ENCODE peak calls at places on chromosomes 11 and 22, in six cellular contexts. One of them, this sample, is unnamed.

GRCh38 chr11:78426845-78427244 is 9.2 kb upstream of the GAB2 start:
- DNase-seq in NCI-H1417: no peak
- DNase-seq in WTC11: no peak
- DNase-seq in IMR-90: no peak
- DNase-seq in brain pericyte: no peak
- DNase-seq in activated T-cell treated with anti-CD3 and anti-CD28 coated beads for 1 hour: no peak
- DNase-seq in this sample: no peak

GRCh38 chr11:33478111-33478573 is 221.0 kb downstream of the HIPK3 start:
- DNase-seq in NCI-H1417: peak; percentile 79
- DNase-seq in WTC11: no peak
- DNase-seq in IMR-90: no peak
- DNase-seq in activated T-cell treated with anti-CD3 and anti-CD28 coated beads for 1 hour: no peak
- DNase-seq in brain pericyte: no peak
- DNase-seq in this sample: no peak

GRCh38 chr11:101686514-101686913 is 102.7 kb upstream of the TRPC6 start:
- DNase-seq in activated T-cell treated with anti-CD3 and anti-CD28 coated beads for 1 hour: no peak
- DNase-seq in WTC11: no peak
- DNase-seq in brain pericyte: peak; percentile 53
- DNase-seq in IMR-90: peak; percentile 80
- DNase-seq in NCI-H1417: no peak
- DNase-seq in this sample: no peak

GRCh38 chr22:34055525-34056200 is 135.4 kb upstream of the LARGE1 start:
- DNase-seq in activated T-cell treated with anti-CD3 and anti-CD28 coated beads for 1 hour: no peak
- DNase-seq in brain pericyte: no peak
- DNase-seq in WTC11: peak; percentile 70
- DNase-seq in IMR-90: no peak
- DNase-seq in NCI-H1417: no peak
- DNase-seq in this sample: no peak

GRCh38 chr11:35464308-35464707 is 45.0 kb upstream of the SLC1A2 start:
- DNase-seq in NCI-H1417: no peak
- DNase-seq in brain pericyte: no peak
- DNase-seq in IMR-90: no peak
- DNase-seq in WTC11: no peak
- DNase-seq in activated T-cell treated with anti-CD3 and anti-CD28 coated beads for 1 hour: no peak
- DNase-seq in this sample: no peak

GRCh38 chr22:43007519-43008102 is 7.3 kb downstream of the PACSIN2 start:
- DNase-seq in WTC11: no peak
- DNase-seq in brain pericyte: no peak
- DNase-seq in NCI-H1417: no peak
- DNase-seq in activated T-cell treated with anti-CD3 and anti-CD28 coated beads for 1 hour: no peak
- DNase-seq in IMR-90: peak; percentile 75
- DNase-seq in this sample: no peak

GRCh38 chr11:66373261-66373660 is 1.7 kb upstream of the SLC29A2 start:
- DNase-seq in WTC11: no peak
- DNase-seq in IMR-90: no peak
- DNase-seq in NCI-H1417: no peak
- DNase-seq in activated T-cell treated with anti-CD3 and anti-CD28 coated beads for 1 hour: no peak
- DNase-seq in brain pericyte: no peak
- DNase-seq in this sample: no peak

GRCh38 chr22:39144101-39144815 is 8.2 kb downstream of the CBX7 start:
- DNase-seq in brain pericyte: no peak
- DNase-seq in IMR-90: peak; percentile 30
- DNase-seq in NCI-H1417: no peak
- DNase-seq in WTC11: no peak
- DNase-seq in activated T-cell treated with anti-CD3 and anti-CD28 coated beads for 1 hour: peak; percentile 36
- DNase-seq in this sample: no peak

GRCh38 chr11:88016392-88017020 is 158.7 kb downstream of the RAB38 start:
- DNase-seq in IMR-90: peak; percentile 84
- DNase-seq in WTC11: peak; percentile 68
- DNase-seq in activated T-cell treated with anti-CD3 and anti-CD28 coated beads for 1 hour: peak; percentile 15
- DNase-seq in brain pericyte: peak; percentile 53
- DNase-seq in NCI-H1417: peak; percentile 65
- DNase-seq in this sample: peak; percentile 75

GRCh38 chr22:25636323-25636722 is 71.8 kb downstream of the GRK3 start:
- DNase-seq in brain pericyte: no peak
- DNase-seq in NCI-H1417: no peak
- DNase-seq in WTC11: no peak
- DNase-seq in activated T-cell treated with anti-CD3 and anti-CD28 coated beads for 1 hour: no peak
- DNase-seq in IMR-90: no peak
- DNase-seq in this sample: no peak

GRCh38 chr22:49965291-49966040 is 4.9 kb downstream of the PIM3 start:
- DNase-seq in IMR-90: no peak
- DNase-seq in brain pericyte: no peak
- DNase-seq in NCI-H1417: no peak
- DNase-seq in WTC11: peak; percentile 11
- DNase-seq in activated T-cell treated with anti-CD3 and anti-CD28 coated beads for 1 hour: no peak
- DNase-seq in this sample: no peak

GRCh38 chr22:39360674-39361413 is 11.1 kb downstream of the SYNGR1 start:
- DNase-seq in NCI-H1417: no peak
- DNase-seq in WTC11: peak; percentile 52
- DNase-seq in activated T-cell treated with anti-CD3 and anti-CD28 coated beads for 1 hour: no peak
- DNase-seq in brain pericyte: no peak
- DNase-seq in IMR-90: no peak
- DNase-seq in this sample: no peak

GRCh38 chr11:114085965-114086364 is 26.5 kb downstream of the ZBTB16 start:
- DNase-seq in activated T-cell treated with anti-CD3 and anti-CD28 coated beads for 1 hour: no peak
- DNase-seq in brain pericyte: no peak
- DNase-seq in WTC11: no peak
- DNase-seq in IMR-90: no peak
- DNase-seq in NCI-H1417: peak; percentile 6
- DNase-seq in this sample: no peak

GRCh38 chr22:28111501-28111900 is 192.4 kb upstream of the PITPNB start:
- DNase-seq in NCI-H1417: no peak
- DNase-seq in WTC11: no peak
- DNase-seq in activated T-cell treated with anti-CD3 and anti-CD28 coated beads for 1 hour: no peak
- DNase-seq in IMR-90: no peak
- DNase-seq in brain pericyte: no peak
- DNase-seq in this sample: no peak

GRCh38 chr11:3021125-3021524 is 29.0 kb upstream of the NAP1L4 start:
- DNase-seq in NCI-H1417: no peak
- DNase-seq in IMR-90: peak; percentile 16
- DNase-seq in brain pericyte: no peak
- DNase-seq in WTC11: peak; percentile 48
- DNase-seq in activated T-cell treated with anti-CD3 and anti-CD28 coated beads for 1 hour: peak; percentile 22
- DNase-seq in this sample: no peak

GRCh38 chr11:94171693-94172440 is 43.2 kb downstream of the PANX1 start:
- DNase-seq in brain pericyte: no peak
- DNase-seq in WTC11: peak; percentile 75
- DNase-seq in IMR-90: peak; percentile 50
- DNase-seq in activated T-cell treated with anti-CD3 and anti-CD28 coated beads for 1 hour: peak; percentile 17
- DNase-seq in NCI-H1417: no peak
- DNase-seq in this sample: no peak

GRCh38 chr22:35205141-35205775 is 52.0 kb upstream of the HMGXB4 start:
- DNase-seq in IMR-90: no peak
- DNase-seq in NCI-H1417: no peak
- DNase-seq in activated T-cell treated with anti-CD3 and anti-CD28 coated beads for 1 hour: no peak
- DNase-seq in brain pericyte: no peak
- DNase-seq in WTC11: no peak
- DNase-seq in this sample: no peak

GRCh38 chr11:76837696-76838421 is 22.9 kb upstream of the ACER3 start:
- DNase-seq in WTC11: no peak
- DNase-seq in IMR-90: no peak
- DNase-seq in NCI-H1417: no peak
- DNase-seq in brain pericyte: no peak
- DNase-seq in activated T-cell treated with anti-CD3 and anti-CD28 coated beads for 1 hour: no peak
- DNase-seq in this sample: no peak

GRCh38 chr11:13276852-13277718 is 505 bp upstream of the BMAL1 start:
- DNase-seq in brain pericyte: peak; percentile 87
- DNase-seq in NCI-H1417: peak; percentile 99
- DNase-seq in IMR-90: peak; percentile 97
- DNase-seq in WTC11: peak; percentile 98
- DNase-seq in activated T-cell treated with anti-CD3 and anti-CD28 coated beads for 1 hour: peak; percentile 95
- DNase-seq in this sample: peak; percentile 61

GRCh38 chr11:67269401-67270255 is 3.4 kb downstream of the GRK2 start:
- DNase-seq in brain pericyte: no peak
- DNase-seq in NCI-H1417: no peak
- DNase-seq in IMR-90: no peak
- DNase-seq in WTC11: peak; percentile 8
- DNase-seq in activated T-cell treated with anti-CD3 and anti-CD28 coated beads for 1 hour: no peak
- DNase-seq in this sample: no peak

GRCh38 chr22:50148991-50149721 is 21.4 kb upstream of the PANX2 start:
- DNase-seq in IMR-90: peak; percentile 45
- DNase-seq in activated T-cell treated with anti-CD3 and anti-CD28 coated beads for 1 hour: peak; percentile 62
- DNase-seq in WTC11: peak; percentile 74
- DNase-seq in brain pericyte: no peak
- DNase-seq in NCI-H1417: no peak
- DNase-seq in this sample: peak; percentile 16

GRCh38 chr11:35590412-35590811 is 27.8 kb upstream of the FJX1 start:
- DNase-seq in brain pericyte: no peak
- DNase-seq in NCI-H1417: no peak
- DNase-seq in WTC11: no peak
- DNase-seq in IMR-90: peak; percentile 49
- DNase-seq in activated T-cell treated with anti-CD3 and anti-CD28 coated beads for 1 hour: no peak
- DNase-seq in this sample: no peak

GRCh38 chr11:12433571-12434061 is 56.2 kb downstream of the PARVA start:
- DNase-seq in WTC11: no peak
- DNase-seq in NCI-H1417: no peak
- DNase-seq in brain pericyte: peak; percentile 78
- DNase-seq in IMR-90: peak; percentile 98
- DNase-seq in activated T-cell treated with anti-CD3 and anti-CD28 coated beads for 1 hour: no peak
- DNase-seq in this sample: no peak

This sample was measured in glomerular endothelial cell.